ENCODE peak calls at places on chromosomes 2 and 18, in six cellular contexts. One of them, this sample, is unnamed.

GRCh38 chr18:49597152-49597551 is 35.3 kb downstream of the LIPG start:
- DNase-seq in K562: no peak
- DNase-seq in HepG2: no peak
- DNase-seq in A549: no peak
- DNase-seq in endothelial cell of umbilical vein: no peak
- DNase-seq in GM12878: no peak
- DNase-seq in this sample: no peak

GRCh38 chr2:106192752-106193490 is 1.2 kb downstream of the UXS1 start:
- DNase-seq in K562: no peak
- DNase-seq in HepG2: peak; percentile 43
- DNase-seq in A549: peak; percentile 45
- DNase-seq in endothelial cell of umbilical vein: peak; percentile 68
- DNase-seq in GM12878: peak; percentile 47
- DNase-seq in this sample: peak; percentile 91

GRCh38 chr2:54942373-54942772 is 107.9 kb downstream of the RTN4 start:
- DNase-seq in K562: no peak
- DNase-seq in HepG2: no peak
- DNase-seq in A549: no peak
- DNase-seq in endothelial cell of umbilical vein: no peak
- DNase-seq in GM12878: no peak
- DNase-seq in this sample: peak; percentile 33

GRCh38 chr2:210475726-210476125 is 833 bp downstream of the LANCL1 start:
- DNase-seq in K562: no peak
- DNase-seq in HepG2: no peak
- DNase-seq in A549: no peak
- DNase-seq in endothelial cell of umbilical vein: peak; percentile 3
- DNase-seq in GM12878: no peak
- DNase-seq in this sample: peak; percentile 16

GRCh38 chr2:50749226-50749625 is 282.7 kb downstream of the NRXN1 start:
- DNase-seq in K562: no peak
- DNase-seq in HepG2: no peak
- DNase-seq in A549: no peak
- DNase-seq in endothelial cell of umbilical vein: no peak
- DNase-seq in GM12878: no peak
- DNase-seq in this sample: no peak

GRCh38 chr2:26914963-26915310 is 55.5 kb upstream of the MAPRE3 start:
- DNase-seq in K562: no peak
- DNase-seq in HepG2: no peak
- DNase-seq in A549: no peak
- DNase-seq in endothelial cell of umbilical vein: no peak
- DNase-seq in GM12878: no peak
- DNase-seq in this sample: no peak

GRCh38 chr18:34258176-34258575 is 33.5 kb upstream of the NOL4 start:
- DNase-seq in K562: no peak
- DNase-seq in HepG2: no peak
- DNase-seq in A549: no peak
- DNase-seq in endothelial cell of umbilical vein: no peak
- DNase-seq in GM12878: no peak
- DNase-seq in this sample: no peak

GRCh38 chr2:80530442-80531064 is 226.0 kb upstream of the LRRTM1 start:
- DNase-seq in K562: no peak
- DNase-seq in HepG2: no peak
- DNase-seq in A549: no peak
- DNase-seq in endothelial cell of umbilical vein: no peak
- DNase-seq in GM12878: peak; percentile 82
- DNase-seq in this sample: peak; percentile 11

GRCh38 chr18:31649894-31650719 is 34.3 kb downstream of the B4GALT6 start:
- DNase-seq in K562: no peak
- DNase-seq in HepG2: no peak
- DNase-seq in A549: no peak
- DNase-seq in endothelial cell of umbilical vein: no peak
- DNase-seq in GM12878: no peak
- DNase-seq in this sample: no peak

GRCh38 chr2:44969936-44970335 is 28.4 kb downstream of the SIX3 start:
- DNase-seq in K562: no peak
- DNase-seq in HepG2: no peak
- DNase-seq in A549: no peak
- DNase-seq in endothelial cell of umbilical vein: no peak
- DNase-seq in GM12878: no peak
- DNase-seq in this sample: no peak

GRCh38 chr2:10584843-10585475 is 104.8 kb downstream of the NOL10 start:
- DNase-seq in K562: no peak
- DNase-seq in HepG2: peak; percentile 58
- DNase-seq in A549: peak; percentile 90
- DNase-seq in endothelial cell of umbilical vein: no peak
- DNase-seq in GM12878: no peak
- DNase-seq in this sample: no peak

GRCh38 chr18:57807336-57808117 is 4.4 kb upstream of the ATP8B1 start:
- DNase-seq in K562: no peak
- DNase-seq in HepG2: no peak
- DNase-seq in A549: no peak
- DNase-seq in endothelial cell of umbilical vein: peak; percentile 88
- DNase-seq in GM12878: no peak
- DNase-seq in this sample: no peak

GRCh38 chr2:215049341-215049740 is 89.1 kb downstream of the ABCA12 start:
- DNase-seq in K562: no peak
- DNase-seq in HepG2: no peak
- DNase-seq in A549: no peak
- DNase-seq in endothelial cell of umbilical vein: no peak
- DNase-seq in GM12878: no peak
- DNase-seq in this sample: no peak

GRCh38 chr2:191539068-191539467 is 138.9 kb upstream of the NABP1 start:
- DNase-seq in K562: peak; percentile 21
- DNase-seq in HepG2: no peak
- DNase-seq in A549: peak; percentile 23
- DNase-seq in endothelial cell of umbilical vein: peak; percentile 44
- DNase-seq in GM12878: no peak
- DNase-seq in this sample: peak; percentile 52

GRCh38 chr18:13243363-13243762 is 24.8 kb downstream of the LDLRAD4 start:
- DNase-seq in K562: no peak
- DNase-seq in HepG2: no peak
- DNase-seq in A549: no peak
- DNase-seq in endothelial cell of umbilical vein: no peak
- DNase-seq in GM12878: no peak
- DNase-seq in this sample: no peak

GRCh38 chr2:33068261-33068660 is 121.5 kb downstream of the LTBP1 start:
- DNase-seq in K562: no peak
- DNase-seq in HepG2: no peak
- DNase-seq in A549: peak; percentile 64
- DNase-seq in endothelial cell of umbilical vein: no peak
- DNase-seq in GM12878: no peak
- DNase-seq in this sample: no peak

GRCh38 chr18:69980982-69981804 is 33.5 kb upstream of the CD226 start:
- DNase-seq in K562: no peak
- DNase-seq in HepG2: no peak
- DNase-seq in A549: no peak
- DNase-seq in endothelial cell of umbilical vein: no peak
- DNase-seq in GM12878: no peak
- DNase-seq in this sample: no peak

GRCh38 chr18:46338213-46338612 is 234.0 kb downstream of the HAUS1 start:
- DNase-seq in K562: no peak
- DNase-seq in HepG2: no peak
- DNase-seq in A549: no peak
- DNase-seq in endothelial cell of umbilical vein: no peak
- DNase-seq in GM12878: no peak
- DNase-seq in this sample: peak; percentile 33

GRCh38 chr18:12858961-12859360 is 25.1 kb downstream of the PTPN2 start:
- DNase-seq in K562: no peak
- DNase-seq in HepG2: no peak
- DNase-seq in A549: no peak
- DNase-seq in endothelial cell of umbilical vein: peak; percentile 36
- DNase-seq in GM12878: no peak
- DNase-seq in this sample: no peak

GRCh38 chr18:4797286-4797685 is 342.2 kb upstream of the DLGAP1 start:
- DNase-seq in K562: no peak
- DNase-seq in HepG2: no peak
- DNase-seq in A549: no peak
- DNase-seq in endothelial cell of umbilical vein: no peak
- DNase-seq in GM12878: no peak
- DNase-seq in this sample: no peak

GRCh38 chr2:67790622-67791021 is 272.2 kb downstream of the C1D start:
- DNase-seq in K562: no peak
- DNase-seq in HepG2: no peak
- DNase-seq in A549: no peak
- DNase-seq in endothelial cell of umbilical vein: peak; percentile 30
- DNase-seq in GM12878: no peak
- DNase-seq in this sample: no peak

GRCh38 chr2:138742446-138743057 is 37.6 kb downstream of the NXPH2 start:
- DNase-seq in K562: no peak
- DNase-seq in HepG2: no peak
- DNase-seq in A549: no peak
- DNase-seq in endothelial cell of umbilical vein: no peak
- DNase-seq in GM12878: no peak
- DNase-seq in this sample: no peak

GRCh38 chr2:3368261-3368722 is 9.3 kb downstream of the EIPR1 start:
- DNase-seq in K562: no peak
- DNase-seq in HepG2: peak; percentile 82
- DNase-seq in A549: no peak
- DNase-seq in endothelial cell of umbilical vein: no peak
- DNase-seq in GM12878: no peak
- DNase-seq in this sample: no peak

GRCh38 chr2:147082850-147083522 is 761.8 kb upstream of the ACVR2A start:
- DNase-seq in K562: peak; percentile 34
- DNase-seq in HepG2: peak; percentile 78
- DNase-seq in A549: peak; percentile 65
- DNase-seq in endothelial cell of umbilical vein: peak; percentile 73
- DNase-seq in GM12878: peak; percentile 54
- DNase-seq in this sample: peak; percentile 74

GRCh38 chr2:102355526-102356380 is at the start of gene IL18R1:
- DNase-seq in K562: peak; percentile 58
- DNase-seq in HepG2: peak; percentile 53
- DNase-seq in A549: peak; percentile 73
- DNase-seq in endothelial cell of umbilical vein: peak; percentile 71
- DNase-seq in GM12878: peak; percentile 42
- DNase-seq in this sample: peak; percentile 86

GRCh38 chr2:28461056-28461455 is 34.8 kb upstream of the PLB1 start:
- DNase-seq in K562: no peak
- DNase-seq in HepG2: no peak
- DNase-seq in A549: no peak
- DNase-seq in endothelial cell of umbilical vein: no peak
- DNase-seq in GM12878: no peak
- DNase-seq in this sample: no peak
- TF ChIP-seq CTCF in K562: no peak
- TF ChIP-seq CTCF in HepG2: no peak
- TF ChIP-seq CTCF in A549: no peak
- TF ChIP-seq CTCF in endothelial cell of umbilical vein: no peak
- TF ChIP-seq CTCF in GM12878: no peak
- TF ChIP-seq CTCF in this sample: no peak

DNA sequence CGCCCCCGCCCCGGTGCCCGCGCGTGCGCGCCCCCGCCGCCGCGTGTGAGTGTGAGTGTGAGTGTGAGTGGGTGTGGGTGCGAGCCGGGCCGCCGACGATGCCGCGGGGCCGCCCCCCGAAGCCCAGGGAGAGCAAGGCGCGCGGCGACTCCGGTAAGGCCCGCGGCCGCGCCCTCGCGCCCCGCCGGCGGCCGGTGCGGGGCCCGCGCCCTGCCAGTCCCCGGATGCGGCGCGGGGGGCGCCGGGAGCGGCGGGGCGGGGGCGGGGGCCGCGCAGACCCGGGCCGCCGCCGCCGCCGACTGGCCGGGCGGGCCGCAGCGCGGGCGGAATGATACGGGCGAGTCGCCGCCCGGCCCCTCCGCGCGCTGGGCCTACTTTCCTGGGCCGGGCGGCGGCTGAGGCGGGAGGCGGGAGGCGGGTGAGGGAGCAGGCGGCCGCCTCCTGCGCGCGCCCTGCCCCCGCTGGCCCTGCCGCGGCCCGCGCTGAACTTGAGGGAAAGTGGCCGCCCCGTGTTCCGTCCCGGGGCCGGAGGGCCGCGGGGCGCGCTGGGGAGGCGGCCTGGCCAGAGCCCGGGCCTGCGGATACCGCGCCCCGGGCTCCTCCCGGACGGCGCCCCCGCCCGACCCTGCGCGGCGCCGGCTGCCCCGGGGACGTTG is at the start of gene ZNF236:
- DNase-seq in K562: peak; percentile 82
- DNase-seq in HepG2: peak; percentile 35
- DNase-seq in A549: peak; percentile 76
- DNase-seq in endothelial cell of umbilical vein: peak; percentile 44
- DNase-seq in GM12878: no peak
- DNase-seq in this sample: peak; percentile 87
- TF ChIP-seq POLR2A in K562: no peak
- TF ChIP-seq POLR2A in HepG2: no peak
- TF ChIP-seq POLR2A in A549: peak; percentile 43
- TF ChIP-seq POLR2A in endothelial cell of umbilical vein: peak; percentile 73
- TF ChIP-seq POLR2A in GM12878: peak; percentile 76
- TF ChIP-seq POLR2A in this sample: peak; percentile 44

DNA sequence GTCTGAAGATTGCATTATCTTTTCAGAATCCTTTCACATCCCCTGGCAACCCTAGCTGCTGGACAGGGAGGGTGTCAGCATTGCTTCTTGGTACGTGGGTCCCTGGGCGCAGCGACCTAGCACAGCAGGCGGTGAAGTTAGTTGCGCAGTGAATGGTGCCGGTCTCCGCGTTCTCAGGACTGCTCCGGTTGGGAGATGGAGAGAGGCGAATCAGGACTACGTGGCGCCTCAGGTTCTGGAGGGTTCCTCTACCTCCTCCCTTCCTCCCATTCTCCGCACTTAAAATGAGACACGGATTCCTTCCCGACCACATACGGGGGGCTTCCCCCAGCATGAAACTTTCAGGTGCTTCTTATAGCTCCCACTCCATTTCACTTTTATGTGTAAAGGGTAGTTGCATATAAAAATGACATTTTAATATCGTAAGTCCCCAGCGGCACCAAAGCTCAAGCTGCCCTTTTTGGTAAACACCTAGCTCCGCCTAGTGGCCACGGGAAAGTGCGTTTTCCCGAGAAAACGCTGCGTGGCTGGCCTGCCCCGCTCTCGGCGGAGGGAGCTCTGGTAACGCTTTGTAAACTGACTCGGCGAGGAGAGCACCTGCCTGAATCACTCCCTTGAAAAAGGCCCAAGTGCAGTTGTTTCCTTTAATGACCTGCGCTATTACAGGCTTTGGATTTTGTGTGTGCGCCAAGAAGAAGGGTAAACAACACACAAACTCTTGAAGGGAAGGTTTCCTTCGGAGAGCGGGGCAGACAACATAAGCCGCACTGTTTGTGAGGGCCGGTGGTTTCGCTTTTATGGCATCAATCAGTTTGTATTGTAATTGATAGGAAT is 32.9 kb upstream of the INHBB start:
- DNase-seq in K562: peak; percentile 77
- DNase-seq in HepG2: peak; percentile 66
- DNase-seq in A549: peak; percentile 78
- DNase-seq in endothelial cell of umbilical vein: peak; percentile 90
- DNase-seq in GM12878: peak; percentile 23
- DNase-seq in this sample: peak; percentile 81
- TF ChIP-seq MYC in K562: no peak
- TF ChIP-seq MYC in HepG2: peak; percentile 39
- TF ChIP-seq MYC in A549: no peak
- TF ChIP-seq MYC in endothelial cell of umbilical vein: no peak
- TF ChIP-seq MYC in GM12878: no peak
- TF ChIP-seq MYC in this sample: peak; percentile 40

DNA sequence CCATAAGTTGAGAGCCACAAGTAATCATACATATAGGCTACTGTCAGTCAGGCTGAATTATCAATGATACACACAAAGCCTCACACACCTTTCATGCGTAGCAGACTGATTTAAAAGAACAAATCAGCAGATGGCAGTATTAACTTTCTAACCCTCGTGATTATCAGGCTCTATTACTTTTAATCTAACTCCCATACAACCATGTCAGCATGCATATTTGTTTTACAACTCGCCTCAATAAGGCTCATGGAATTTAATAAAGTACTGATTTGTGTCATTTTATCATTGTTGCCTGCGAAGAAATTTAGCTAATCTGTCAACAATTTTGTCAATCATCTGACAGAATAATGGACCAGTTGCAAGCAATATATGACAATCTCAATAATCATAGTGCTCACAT is 82.8 kb downstream of the SLC25A12 start:
- DNase-seq in K562: no peak
- DNase-seq in HepG2: peak; percentile 26
- DNase-seq in A549: peak; percentile 45
- DNase-seq in endothelial cell of umbilical vein: peak; percentile 61
- DNase-seq in GM12878: no peak
- DNase-seq in this sample: peak; percentile 59
- TF ChIP-seq CTCF in K562: peak; percentile 81
- TF ChIP-seq CTCF in HepG2: peak; percentile 74
- TF ChIP-seq CTCF in A549: peak; percentile 71
- TF ChIP-seq CTCF in endothelial cell of umbilical vein: peak; percentile 10
- TF ChIP-seq CTCF in GM12878: no peak
- TF ChIP-seq CTCF in this sample: peak; percentile 20

This sample was measured in NB4.